ENCODE peak calls at places on chromosome 6, in ten cellular contexts. L is esophagus muscularis mucosa, E is transverse colon, V is suprapubic skin, A is A549, O is sigmoid colon, Y is SK-N-SH, R is stomach, J is H1, S is upper lobe of left lung. W is an unnamed sample.

GRCh38 chr6:42026540-42026939 is 23.8 kb upstream of the TAF8 start:
- DNase-seq in Y (no peak), S (no peak), E (no peak), J (no peak), A (no peak), V (no peak), L (no peak), O (no peak), R (no peak), W (no peak)

GRCh38 chr6:145670306-145670705 is 65.0 kb downstream of the EPM2A start:
- DNase-seq in Y (no peak), E (no peak), J (no peak), A (no peak), L (no peak), R (no peak), O (no peak), S (no peak), V (no peak), W (no peak)

GRCh38 chr6:168550326-168550725 is 109.3 kb downstream of the SMOC2 start:
- DNase-seq in L (no peak), O (no peak), E (no peak), Y (peak; percentile 45), R (no peak), V (no peak), J (no peak), S (no peak), A (no peak), W (no peak)

GRCh38 chr6:93319304-93319703 is 100.1 kb downstream of the EPHA7 start:
- DNase-seq in S (no peak), V (no peak), O (no peak), A (no peak), R (no peak), Y (no peak), L (no peak), J (no peak), E (no peak), W (no peak)

GRCh38 chr6:166657531-166657930 is 30.5 kb upstream of the RPS6KA2 start:
- DNase-seq in O (no peak), R (no peak), V (no peak), A (no peak), Y (no peak), J (no peak), E (no peak), S (no peak), L (no peak), W (no peak)

GRCh38 chr6:86856937-86857563 is 80.3 kb upstream of the HTR1E start:
- DNase-seq in V (no peak), E (peak; percentile 11), Y (peak; percentile 4), L (no peak), A (peak; percentile 3), J (peak; percentile 56), R (peak; percentile 44), O (no peak), S (no peak), W (no peak)

GRCh38 chr6:100116409-100117194 is 122.6 kb upstream of the MCHR2 start:
- DNase-seq in Y (peak; percentile 23), J (peak; percentile 56), R (no peak), O (no peak), A (peak; percentile 23), V (no peak), L (no peak), S (no peak), E (peak; percentile 12), W (no peak)

GRCh38 chr6:89145461-89145961 is 344 bp upstream of the PM20D2 start:
- DNase-seq in Y (peak; percentile 46), V (no peak), J (no peak), A (peak; percentile 18), E (no peak), O (no peak), R (no peak), S (no peak), L (no peak), W (no peak)

GRCh38 chr6:3518356-3518841 is 61.5 kb upstream of the SLC22A23 start:
- DNase-seq in E (peak; percentile 58), L (no peak), V (peak; percentile 84), Y (no peak), A (peak; percentile 39), R (peak; percentile 31), S (no peak), J (no peak), O (peak; percentile 74), W (no peak)

GRCh38 chr6:165695736-165696515 is 32.9 kb upstream of the PDE10A start:
- DNase-seq in Y (no peak), J (no peak), A (no peak), L (no peak), S (no peak), V (no peak), E (no peak), R (no peak), O (no peak), W (no peak)

GRCh38 chr6:79134699-79135474 is 56.8 kb upstream of the PHIP start:
- DNase-seq in V (no peak), O (no peak), A (no peak), S (no peak), Y (no peak), E (no peak), L (no peak), R (no peak), J (no peak), W (no peak)

GRCh38 chr6:6217838-6218237 is 102.6 kb downstream of the F13A1 start:
- DNase-seq in E (no peak), V (no peak), R (no peak), J (no peak), O (no peak), A (no peak), L (no peak), S (no peak), Y (no peak), W (no peak)

GRCh38 chr6:34574647-34575293 is 18.6 kb upstream of the SPDEF start:
- DNase-seq in E (no peak), L (no peak), S (no peak), V (no peak), O (no peak), Y (peak; percentile 24), A (no peak), R (no peak), J (no peak), W (no peak)

GRCh38 chr6:170523256-170524187 is 29.6 kb downstream of the PSMB1 start:
- DNase-seq in J (no peak), A (no peak), L (no peak), V (no peak), Y (no peak), R (no peak), S (no peak), O (no peak), E (no peak), W (no peak)

GRCh38 chr6:103122766-103123601 is 1729.5 kb downstream of the GRIK2 start:
- DNase-seq in V (no peak), E (peak; percentile 39), J (peak; percentile 88), S (peak; percentile 56), A (no peak), Y (peak; percentile 27), L (no peak), R (peak; percentile 54), O (no peak), W (no peak)
- TF ChIP-seq CTCF in V (no peak), E (peak; percentile 27), J (peak; percentile 59), S (no peak), A (peak; percentile 30), Y (peak; percentile 68), L (no peak), R (no peak), O (no peak), W (no peak)

DNA sequence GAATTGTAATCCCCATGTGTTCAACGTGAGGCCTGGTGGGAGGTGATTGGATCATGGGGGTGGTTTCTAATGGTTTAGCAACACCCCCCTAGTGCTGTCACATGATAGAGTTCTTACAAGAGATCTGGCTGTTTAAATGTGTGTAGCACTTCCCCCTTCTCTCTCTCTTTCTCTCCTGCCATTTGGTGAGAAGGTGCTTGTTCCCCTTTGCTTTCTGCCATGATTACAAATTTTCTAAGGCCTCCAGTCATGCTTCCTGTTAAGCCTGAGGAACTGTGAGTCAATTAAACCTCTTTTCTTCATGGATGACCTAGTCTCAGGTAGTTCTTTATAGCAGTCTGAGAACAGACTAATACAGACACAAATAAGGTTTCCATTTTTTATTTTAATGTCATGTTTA is 165.5 kb downstream of the OGFRL1 start:
- DNase-seq in J (no peak), R (no peak), S (no peak), A (no peak), L (no peak), O (no peak), Y (no peak), V (no peak), E (no peak), W (no peak)
- TF ChIP-seq EP300 in J (no peak), R (no peak), S (no peak), A (no peak), L (no peak), O (no peak), Y (no peak), V (no peak), E (no peak), W (no peak)

GRCh38 chr6:38018755-38019165 is 199.2 kb downstream of the ZFAND3 start:
- DNase-seq in J (no peak), V (no peak), A (no peak), S (no peak), E (no peak), O (no peak), Y (no peak), L (no peak), R (no peak), W (no peak)
- TF ChIP-seq CTCF in J (peak; percentile 9), V (no peak), A (no peak), S (no peak), E (no peak), O (no peak), Y (no peak), L (no peak), R (no peak), W (no peak)

GRCh38 chr6:15522427-15522826 is 140.4 kb downstream of the DTNBP1 start:
- DNase-seq in S (no peak), Y (no peak), A (no peak), L (no peak), E (no peak), J (no peak), V (peak; percentile 64), O (peak; percentile 62), R (no peak), W (no peak)
- TF ChIP-seq EP300 in S (no peak), Y (no peak), A (no peak), L (no peak), E (no peak), J (no peak), V (no peak), O (no peak), R (no peak), W (no peak)